ENCODE peak calls at places on chromosomes 3 and 15, in five cellular contexts. D is heart left ventricle, R is thoracic aorta, W is aorta, Z is cardiac muscle cell. J is an unnamed sample.

GRCh38 chr3:41682996-41683395 is 278.9 kb downstream of the ULK4 start:
- DNase-seq in D (no peak), R (no peak), W (no peak), Z (no peak), J (no peak)

GRCh38 chr3:30770387-30770786 is 124.1 kb downstream of the GADL1 start:
- DNase-seq in D (peak; percentile 18), R (peak; percentile 4), W (no peak), Z (peak; percentile 30), J (peak; percentile 89)

GRCh38 chr3:119794971-119795612 is 13.2 kb downstream of the NR1I2 start:
- DNase-seq in D (no peak), R (no peak), W (no peak), Z (peak; percentile 43), J (no peak)

GRCh38 chr3:187989458-187990153 is 164.4 kb upstream of the LPP start:
- DNase-seq in D (no peak), R (no peak), W (no peak), Z (peak; percentile 48), J (no peak)

GRCh38 chr15:29529043-29529442 is 259.4 kb upstream of the NSMCE3 start:
- DNase-seq in D (no peak), R (no peak), W (no peak), Z (no peak), J (no peak)

GRCh38 chr3:149273096-149273751 is 51.6 kb upstream of the CP start:
- DNase-seq in D (peak; percentile 40), R (no peak), W (no peak), Z (peak; percentile 76), J (peak; percentile 40)

GRCh38 chr3:56788506-56788905 is 13.2 kb downstream of the ARHGEF3 start:
- DNase-seq in D (no peak), R (no peak), W (no peak), Z (no peak), J (no peak)

GRCh38 chr15:41827290-41827879 is 507 bp upstream of the JMJD7 start:
- DNase-seq in D (peak; percentile 32), R (no peak), W (no peak), Z (peak; percentile 15), J (no peak)

GRCh38 chr3:122793568-122794416 is at the start of gene HSPBAP1:
- DNase-seq in D (peak; percentile 93), R (peak; percentile 83), W (peak; percentile 97), Z (peak; percentile 92), J (peak; percentile 66)

GRCh38 chr15:62799919-62800318 is 242.6 kb upstream of the TPM1 start:
- DNase-seq in D (peak; percentile 47), R (no peak), W (no peak), Z (no peak), J (no peak)

GRCh38 chr3:160801386-160802118 is 45.5 kb downstream of the PPM1L start:
- DNase-seq in D (peak; percentile 53), R (peak; percentile 26), W (no peak), Z (no peak), J (no peak)

GRCh38 chr3:142657033-142657432 is 60.8 kb downstream of the PLS1 start:
- DNase-seq in D (no peak), R (no peak), W (no peak), Z (no peak), J (no peak)

GRCh38 chr3:40290396-40290795 is 19.1 kb upstream of the EIF1B start:
- DNase-seq in D (peak; percentile 56), R (no peak), W (no peak), Z (no peak), J (no peak)

GRCh38 chr3:53949541-53949940 is 57.9 kb upstream of the SELENOK start:
- DNase-seq in D (no peak), R (no peak), W (no peak), Z (no peak), J (no peak)

GRCh38 chr3:49602049-49602554 is 47.8 kb downstream of the BSN start:
- DNase-seq in D (no peak), R (no peak), W (no peak), Z (no peak), J (no peak)

GRCh38 chr15:55084673-55085072 is 112.1 kb downstream of the RSL24D1 start:
- DNase-seq in D (no peak), R (no peak), W (no peak), Z (no peak), J (no peak)

GRCh38 chr15:64249842-64250575 is 87.2 kb upstream of the PPIB start:
- DNase-seq in D (no peak), R (no peak), W (no peak), Z (no peak), J (peak; percentile 29)

GRCh38 chr3:27905625-27906024 is 183.5 kb upstream of the EOMES start:
- DNase-seq in D (no peak), R (no peak), W (no peak), Z (no peak), J (no peak)

GRCh38 chr3:83039422-83039821 is 1278.0 kb upstream of the GBE1 start:
- DNase-seq in D (no peak), R (no peak), W (no peak), Z (no peak), J (no peak)

GRCh38 chr15:91491131-91491950 is 362.2 kb upstream of the SLCO3A1 start:
- DNase-seq in D (no peak), R (no peak), W (no peak), Z (no peak), J (peak; percentile 85)

DNA sequence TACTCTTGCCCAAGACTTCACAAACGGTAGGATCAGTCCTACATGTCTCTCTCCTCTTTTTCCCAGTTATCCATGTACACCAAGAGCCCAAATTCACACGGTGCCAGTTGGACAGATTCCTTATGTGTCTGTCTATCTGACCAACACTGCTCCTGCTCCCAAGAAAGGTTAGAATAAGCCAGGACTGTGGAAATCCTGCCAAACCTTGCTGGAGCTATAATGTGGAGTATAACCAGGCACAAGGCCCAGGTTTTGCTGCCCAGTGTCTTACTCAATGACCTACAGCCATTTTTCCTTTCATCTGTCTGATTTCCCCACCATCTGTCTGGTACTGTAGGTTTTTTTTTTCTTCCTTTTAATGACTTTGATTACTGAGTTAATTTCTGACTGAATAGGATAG is 26.5 kb upstream of the MINDY4B start:
- DNase-seq in D (no peak), R (no peak), W (no peak), Z (no peak), J (no peak)
- H3K27ac ChIP-seq in D (no peak overlapping the region), R (no peak overlapping the region), W (no peak overlapping the region), Z (no peak overlapping the region), J (no peak overlapping the region)

GRCh38 chr3:44444437-44444836 is 33.0 kb downstream of the ZNF445 start:
- DNase-seq in D (no peak), R (no peak), W (no peak), Z (no peak), J (no peak)

GRCh38 chr3:44444896-44445691 is 32.4 kb downstream of the ZNF445 start:
- DNase-seq in D (no peak), R (no peak), W (no peak), Z (no peak), J (no peak)

GRCh38 chr3:44442591-44443309 is 34.7 kb downstream of the ZNF445 start:
- DNase-seq in D (no peak), R (no peak), W (no peak), Z (no peak), J (no peak)

GRCh38 chr3:44445786-44446185 is 31.7 kb downstream of the ZNF445 start:
- DNase-seq in D (no peak), R (no peak), W (no peak), Z (no peak), J (no peak)

DNA sequence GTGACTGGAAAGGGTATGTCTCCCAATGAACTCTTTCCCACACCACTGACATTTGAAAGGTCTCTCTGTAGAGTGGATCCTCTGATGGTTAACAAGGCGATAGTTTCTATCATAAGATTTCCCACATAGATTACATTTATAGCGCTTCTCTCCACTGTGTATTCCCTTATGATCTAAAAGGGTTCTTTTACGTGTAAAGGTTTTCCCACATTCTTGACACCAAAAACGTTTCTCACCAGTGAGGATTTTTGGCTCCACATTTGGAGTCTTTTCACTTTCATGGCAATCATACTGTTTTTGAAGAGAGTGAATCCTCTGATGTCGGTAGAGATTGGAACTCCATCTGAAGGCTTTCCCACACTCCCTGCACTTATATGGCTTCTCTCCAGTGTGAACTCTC is 30.5 kb downstream of the ZNF445 start:
- DNase-seq in D (no peak), R (no peak), W (no peak), Z (no peak), J (no peak)
- H3K27ac ChIP-seq in D (no peak overlapping the region), R (no peak overlapping the region), W (no peak overlapping the region), Z (no peak overlapping the region), J (no peak overlapping the region)

GRCh38 chr3:179093807-179094206 is 22.2 kb upstream of the ZMAT3 start:
- DNase-seq in D (no peak), R (no peak), W (no peak), Z (peak; percentile 12), J (no peak)

GRCh38 chr3:179100652-179101051 is 29.0 kb upstream of the ZMAT3 start:
- DNase-seq in D (no peak), R (no peak), W (no peak), Z (no peak), J (no peak)

DNA sequence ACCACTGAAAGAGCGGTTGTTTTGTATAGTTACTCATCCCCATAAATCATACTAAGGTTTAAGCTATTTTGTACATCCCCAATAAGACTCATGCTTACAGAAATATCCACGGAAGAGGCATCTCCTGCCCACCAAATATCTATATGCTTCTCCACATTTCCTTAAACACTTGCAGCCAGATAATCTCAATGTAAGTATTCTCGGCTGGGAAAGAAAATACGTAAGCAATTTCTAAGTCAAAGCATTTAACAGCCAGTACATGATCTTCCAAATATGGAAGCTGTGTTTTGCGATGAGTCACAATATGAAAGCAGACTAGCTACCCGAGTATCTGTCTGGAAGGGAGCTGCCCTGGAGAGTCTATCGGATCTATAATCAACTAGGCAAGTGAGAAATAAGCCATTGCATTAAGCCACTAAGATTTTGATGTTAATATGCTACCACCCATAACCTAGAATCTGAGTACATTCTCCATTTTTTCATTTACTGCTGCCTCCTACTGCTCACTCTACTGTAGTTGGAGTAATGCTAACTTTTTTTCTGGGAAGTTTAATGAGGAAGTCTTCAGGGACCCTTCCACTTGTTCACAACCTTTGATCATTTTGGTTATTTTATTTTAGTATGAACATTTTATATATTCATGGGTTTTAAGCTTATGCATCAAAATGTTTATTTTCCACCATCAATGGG is 26.9 kb upstream of the ZMAT3 start:
- DNase-seq in D (no peak), R (no peak), W (no peak), Z (no peak), J (no peak)
- H3K27ac ChIP-seq in D (no peak overlapping the region), R (no peak overlapping the region), W (no peak overlapping the region), Z (no peak overlapping the region), J (no peak overlapping the region)

GRCh38 chr3:190382082-190382481 is 5.9 kb upstream of the CLDN16 start:
- DNase-seq in D (no peak), R (no peak), W (no peak), Z (no peak), J (peak; percentile 96)

GRCh38 chr3:190384241-190384863 is 3.6 kb upstream of the CLDN16 start:
- DNase-seq in D (peak; percentile 23), R (no peak), W (no peak), Z (peak; percentile 27), J (no peak)

GRCh38 chr3:190385835-190386688 is 1.9 kb upstream of the CLDN16 start:
- DNase-seq in D (no peak), R (no peak), W (no peak), Z (no peak), J (peak; percentile 83)

DNA sequence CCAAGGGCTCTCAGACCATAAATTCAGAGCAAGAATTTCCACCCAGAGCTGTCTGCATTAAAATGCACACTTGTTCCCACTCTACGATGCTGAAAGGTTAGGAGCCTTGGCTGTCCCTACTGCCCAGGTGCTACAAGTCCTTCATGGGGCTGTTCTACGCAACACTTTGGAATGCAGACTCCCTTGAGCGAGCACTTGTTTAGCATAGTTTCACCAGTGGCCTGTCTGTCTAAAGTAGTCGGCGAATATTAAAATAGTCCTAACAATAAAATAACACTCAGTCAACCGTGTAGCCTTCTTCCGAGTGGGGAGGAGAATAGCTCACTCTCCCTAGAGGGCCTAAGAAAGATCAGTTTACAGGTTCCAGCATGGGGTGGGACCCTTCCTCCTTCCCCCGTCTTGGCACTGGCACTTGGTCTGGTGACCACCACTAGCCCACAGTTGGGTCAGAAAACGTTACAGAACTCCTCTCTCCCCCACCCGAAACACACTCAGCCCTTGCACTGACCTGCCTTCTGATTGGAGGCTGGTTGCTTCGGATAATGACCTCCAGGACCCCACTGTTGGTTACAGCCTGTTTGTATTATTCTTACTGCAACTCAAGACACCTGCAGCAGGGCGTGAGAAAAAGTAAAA is at the start of gene CLDN16:
- DNase-seq in D (no peak), R (no peak), W (no peak), Z (no peak), J (no peak)
- H3K27ac ChIP-seq in D (no peak within 1 kb of the TSS), R (no peak within 1 kb of the TSS), W (no peak within 1 kb of the TSS), Z (no peak within 1 kb of the TSS), J (peak within 1 kb of the TSS; percentile 88)